ENCODE peak calls at places on chromosomes 3 and 15, in four cellular contexts. H, Z, O and M are unnamed samples. For H3K4me1 and H3K9me3, the result is how much of the 10 kb centered on the place peaks cover.

GRCh38 chr3:50342818-50343633 is 2.4 kb upstream of the RASSF1 start:
- DNase-seq in H (no peak), Z (no peak), O (no peak), M (no peak)

GRCh38 chr3:65436580-65436979 is 602.1 kb downstream of the MAGI1 start:
- DNase-seq in H (no peak), Z (no peak), O (no peak), M (no peak)

GRCh38 chr15:42092666-42093445 is 1.5 kb downstream of the PLA2G4D start:
- DNase-seq in H (no peak), Z (no peak), O (peak), M (peak)

GRCh38 chr15:76376029-76376428 is 39.5 kb downstream of the ISL2 start:
- DNase-seq in H (peak), Z (no peak), O (no peak), M (no peak)

GRCh38 chr3:82739390-82739789 is 977.9 kb upstream of the GBE1 start:
- DNase-seq in H (no peak), Z (no peak), O (no peak), M (no peak)

GRCh38 chr3:116140100-116140689 is 305.1 kb downstream of the LSAMP start:
- DNase-seq in H (no peak), Z (no peak), O (no peak), M (no peak)

GRCh38 chr3:38121832-38122461 is 15.0 kb downstream of the ACAA1 start:
- DNase-seq in H (no peak), Z (peak), O (peak), M (no peak)

GRCh38 chr3:136351351-136351750 is 101.2 kb downstream of the PCCB start:
- DNase-seq in H (no peak), Z (no peak), O (no peak), M (no peak)

GRCh38 chr15:74374648-74375302 is 7.3 kb upstream of the CYP11A1 start:
- DNase-seq in H (no peak), Z (no peak), O (no peak), M (no peak)

GRCh38 chr15:78035861-78036476 is 41.5 kb downstream of the TBC1D2B start:
- DNase-seq in H (no peak), Z (no peak), O (no peak), M (no peak)

GRCh38 chr15:60337069-60337468 is 60.7 kb downstream of the ANXA2 start:
- DNase-seq in H (no peak), Z (no peak), O (no peak), M (no peak)

GRCh38 chr15:60340207-60340921 is 57.4 kb downstream of the ANXA2 start:
- DNase-seq in H (no peak), Z (no peak), O (no peak), M (peak)

GRCh38 chr15:60343221-60343970 is 54.4 kb downstream of the ANXA2 start:
- DNase-seq in H (no peak), Z (no peak), O (no peak), M (no peak)

GRCh38 chr15:60338810-60339209 is 59.0 kb downstream of the ANXA2 start:
- DNase-seq in H (no peak), Z (no peak), O (no peak), M (no peak)

GRCh38 chr15:60339236-60339635 is 58.5 kb downstream of the ANXA2 start:
- DNase-seq in H (no peak), Z (no peak), O (no peak), M (no peak)
- H3K4me1 ChIP-seq in H (under half), Z (under half), O (under half), M (under half)

GRCh38 chr3:112302881-112303761 is 9.1 kb upstream of the SLC9C1 start:
- DNase-seq in H (peak), Z (no peak), O (no peak), M (no peak)
- H3K9me3 ChIP-seq in H (under half), Z (under half), O (under half), M (under half)

GRCh38 chr3:2218826-2219225 is 120.2 kb downstream of the CNTN4 start:
- DNase-seq in H (no peak), Z (no peak), O (no peak), M (no peak)
- H3K4me1 ChIP-seq in H (under half), Z (under half), O (under half), M (under half)

DNA sequence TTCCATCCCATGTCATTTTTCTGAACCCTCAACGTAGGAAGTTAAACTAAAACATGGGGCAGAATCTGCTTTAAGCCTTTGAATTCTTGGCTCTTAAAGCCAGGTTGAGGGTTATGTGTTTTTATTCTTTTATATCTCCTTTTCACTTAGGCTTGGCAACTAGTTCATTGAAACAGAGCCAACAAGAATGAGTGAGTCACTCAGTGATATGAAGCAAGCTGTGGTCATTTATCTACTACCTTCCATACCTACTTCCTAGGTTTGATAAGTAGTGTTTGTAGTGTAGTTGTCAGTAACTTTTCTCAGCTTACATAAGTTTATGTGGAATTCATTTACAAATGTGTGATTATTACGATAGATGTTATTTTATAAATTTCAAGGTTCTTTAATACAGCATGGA is 67.4 kb downstream of the SNRPN start:
- DNase-seq in H (no peak), Z (no peak), O (no peak), M (no peak)
- H3K9me3 ChIP-seq in H (under half), Z (half or more), O (half or more), M (under half)

DNA sequence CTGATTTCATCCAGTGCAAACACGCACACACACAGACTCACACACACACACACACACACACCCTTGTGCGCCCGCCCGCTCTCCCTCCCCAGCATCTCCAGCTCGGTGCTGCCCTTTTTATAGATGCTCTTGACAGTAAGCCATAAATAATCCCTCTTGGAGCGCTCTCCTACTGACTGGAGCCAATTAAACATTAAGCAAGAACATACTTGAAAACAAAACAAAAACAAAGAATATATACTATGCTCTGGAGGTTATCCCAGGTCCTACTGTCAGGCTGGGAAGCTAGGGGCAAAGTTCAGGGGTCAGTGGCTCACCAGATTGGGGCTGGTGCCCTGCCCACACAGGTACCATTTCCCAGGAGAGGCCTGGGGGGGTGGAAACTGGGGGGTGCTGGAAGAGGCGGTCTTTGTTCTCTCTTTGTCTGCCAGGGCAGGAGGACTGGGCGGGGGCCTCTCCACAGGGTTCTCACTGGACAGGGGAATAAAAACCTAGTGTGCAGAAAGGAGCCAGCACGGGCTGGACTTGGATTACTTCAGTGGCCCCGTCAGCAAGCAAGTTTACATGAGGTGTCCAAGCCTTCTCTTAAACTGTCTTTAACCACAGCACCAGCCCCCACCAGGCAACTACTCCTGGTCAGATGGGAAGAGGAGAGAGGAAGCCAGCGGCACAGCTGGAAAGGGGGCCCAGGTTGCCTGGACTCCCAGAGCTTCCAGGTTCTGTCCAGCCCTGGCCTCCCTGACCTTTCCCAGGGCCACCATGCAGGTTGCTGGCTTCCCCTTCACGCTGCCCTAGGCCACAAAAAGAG is 16.1 kb downstream of the BMF start:
- DNase-seq in H (no peak), Z (peak), O (no peak), M (peak)
- H3K4me1 ChIP-seq in H (half or more), Z (half or more), O (half or more), M (half or more)

GRCh38 chr15:25188051-25188450 is 233.3 kb downstream of the SNRPN start:
- DNase-seq in H (no peak), Z (no peak), O (no peak), M (peak)
- H3K9me3 ChIP-seq in H (under half), Z (under half), O (half or more), M (under half)

DNA sequence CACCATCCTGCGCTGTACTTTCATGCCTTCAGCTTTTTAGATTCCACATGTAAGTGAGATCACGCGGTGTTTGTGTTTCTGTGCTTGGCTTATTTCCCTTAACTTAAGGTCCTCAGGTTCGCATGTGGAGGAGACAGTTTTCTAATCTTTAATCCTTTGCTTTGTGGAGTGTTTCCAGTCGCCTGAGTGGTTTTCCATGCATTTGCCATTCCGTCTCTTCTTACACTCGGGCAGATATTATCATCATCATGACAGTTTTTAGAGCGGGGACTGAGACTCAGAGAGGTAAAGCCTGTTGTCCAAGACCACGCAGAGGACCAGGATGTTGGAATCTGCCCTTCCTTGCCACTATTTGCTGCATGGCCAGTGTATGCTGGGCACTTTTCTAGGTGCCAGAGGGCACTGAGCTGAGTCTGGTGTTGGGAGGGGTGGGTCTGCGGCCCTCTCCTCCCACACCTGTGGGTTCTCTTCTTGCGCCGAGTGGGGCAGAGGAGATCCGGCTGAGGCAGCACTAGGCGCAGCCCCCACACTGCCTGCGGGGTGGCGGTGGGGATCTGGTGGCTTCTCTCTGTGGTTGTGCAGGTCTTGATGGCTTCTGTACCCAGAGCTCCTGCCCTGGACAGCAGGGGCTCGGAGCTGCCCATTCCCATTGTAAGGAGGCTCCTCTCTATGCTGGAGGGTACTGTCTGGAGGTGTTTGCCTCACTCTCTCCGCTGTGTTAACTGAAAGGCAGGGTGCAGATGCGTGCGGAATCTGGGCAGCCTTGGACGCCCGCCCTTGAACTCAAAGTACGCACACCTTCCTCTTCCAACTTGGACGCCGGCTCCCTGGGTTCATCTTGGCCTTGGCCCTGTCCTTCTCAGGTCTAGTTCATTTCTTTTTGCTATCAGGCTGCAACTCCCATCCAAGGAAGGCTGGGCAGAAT is 155.9 kb upstream of the RGMA start:
- DNase-seq in H (no peak), Z (no peak), O (no peak), M (no peak)
- H3K4me1 ChIP-seq in H (under half), Z (under half), O (under half), M (under half)

GRCh38 chr3:5038243-5038642 is 59.0 kb downstream of the BHLHE40 start:
- DNase-seq in H (no peak), Z (no peak), O (no peak), M (no peak)

GRCh38 chr3:5036536-5036833 is 57.2 kb downstream of the BHLHE40 start:
- DNase-seq in H (no peak), Z (no peak), O (no peak), M (no peak)

GRCh38 chr3:5039585-5039984 is 60.3 kb downstream of the BHLHE40 start:
- DNase-seq in H (no peak), Z (no peak), O (no peak), M (no peak)

GRCh38 chr3:5036858-5037257 is 57.6 kb downstream of the BHLHE40 start:
- DNase-seq in H (no peak), Z (no peak), O (no peak), M (no peak)

GRCh38 chr3:5037828-5038227 is 58.6 kb downstream of the BHLHE40 start:
- DNase-seq in H (no peak), Z (no peak), O (no peak), M (no peak)
- H3K9me3 ChIP-seq in H (under half), Z (under half), O (under half), M (under half)

DNA sequence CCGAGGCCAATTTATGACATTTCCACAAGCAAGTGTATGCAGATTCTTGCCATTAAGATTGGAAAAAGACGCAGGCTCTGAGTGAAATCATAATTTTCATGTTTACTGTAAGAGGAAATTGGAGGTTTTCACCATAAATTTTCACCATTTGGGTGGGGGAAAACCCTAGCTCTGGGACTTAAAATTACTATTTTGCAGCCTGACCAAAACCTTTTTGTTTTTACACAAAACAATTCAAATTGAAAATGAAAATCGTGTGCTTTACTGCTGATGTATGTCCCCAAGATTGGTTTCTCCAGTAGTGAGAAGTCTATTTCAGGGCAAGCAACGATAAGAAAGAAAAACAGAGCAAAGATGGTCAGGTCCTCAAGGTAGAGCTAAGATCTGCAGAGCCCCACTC is 282.5 kb downstream of the FOXP1 start:
- DNase-seq in H (no peak), Z (no peak), O (no peak), M (no peak)
- H3K4me1 ChIP-seq in H (under half), Z (under half), O (under half), M (under half)

DNA sequence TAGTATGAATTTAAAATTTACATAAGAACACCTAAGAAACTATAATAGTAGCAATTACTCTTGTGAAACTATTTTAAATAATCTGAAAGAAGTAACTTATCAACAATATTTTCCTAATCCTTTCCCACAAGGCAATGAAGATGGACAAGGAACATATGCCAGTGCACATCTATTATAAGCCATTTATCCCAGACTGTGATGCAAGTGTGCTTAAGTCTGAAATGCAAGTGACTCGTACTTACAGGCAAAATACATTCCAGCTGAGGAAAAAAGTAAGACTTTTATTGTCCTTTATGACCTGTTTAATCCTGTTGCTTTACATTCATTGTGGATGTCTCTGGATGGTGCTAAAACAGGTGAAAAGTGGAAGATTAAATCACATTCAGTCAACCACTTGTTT is 709.4 kb downstream of the ZNF385D start:
- DNase-seq in H (no peak), Z (no peak), O (no peak), M (no peak)
- H3K9me3 ChIP-seq in H (under half), Z (under half), O (under half), M (under half)